ENCODE peak calls at places on chromosomes 13 and 19, in nine cellular contexts. One of them, this sample, is unnamed.

GRCh38 chr19:13214036-13214730 is 64.0 kb downstream of the IER2 start:
- DNase-seq in kidney tubule cell: no peak
- DNase-seq in endodermal cell: peak; percentile 43
- DNase-seq in NCI-H460: no peak
- DNase-seq in CD4-positive, CD25-positive, alpha-beta regulatory T cell: no peak
- DNase-seq in ureter: no peak
- DNase-seq in cerebellar cortex: peak; percentile 80
- DNase-seq in HS-27A: no peak
- DNase-seq in head of caudate nucleus: no peak
- DNase-seq in this sample: no peak

GRCh38 chr13:113638173-113638746 is 19.7 kb downstream of the ATP4B start:
- DNase-seq in kidney tubule cell: no peak
- DNase-seq in endodermal cell: peak; percentile 11
- DNase-seq in NCI-H460: no peak
- DNase-seq in CD4-positive, CD25-positive, alpha-beta regulatory T cell: no peak
- DNase-seq in ureter: no peak
- DNase-seq in cerebellar cortex: no peak
- DNase-seq in HS-27A: no peak
- DNase-seq in head of caudate nucleus: peak; percentile 27
- DNase-seq in this sample: no peak

GRCh38 chr19:343941-344624 is 513 bp downstream of the MIER2 start:
- DNase-seq in kidney tubule cell: no peak
- DNase-seq in endodermal cell: peak; percentile 75
- DNase-seq in NCI-H460: no peak
- DNase-seq in CD4-positive, CD25-positive, alpha-beta regulatory T cell: peak; percentile 18
- DNase-seq in ureter: no peak
- DNase-seq in cerebellar cortex: no peak
- DNase-seq in HS-27A: no peak
- DNase-seq in head of caudate nucleus: no peak
- DNase-seq in this sample: peak; percentile 69

GRCh38 chr13:93260591-93260990 is 34.0 kb downstream of the GPC6 start:
- DNase-seq in kidney tubule cell: no peak
- DNase-seq in endodermal cell: no peak
- DNase-seq in NCI-H460: no peak
- DNase-seq in CD4-positive, CD25-positive, alpha-beta regulatory T cell: no peak
- DNase-seq in ureter: no peak
- DNase-seq in cerebellar cortex: no peak
- DNase-seq in HS-27A: no peak
- DNase-seq in head of caudate nucleus: no peak
- DNase-seq in this sample: no peak

GRCh38 chr13:44870456-44870929 is 118.8 kb downstream of the NUFIP1 start:
- DNase-seq in kidney tubule cell: no peak
- DNase-seq in endodermal cell: no peak
- DNase-seq in NCI-H460: no peak
- DNase-seq in CD4-positive, CD25-positive, alpha-beta regulatory T cell: no peak
- DNase-seq in ureter: no peak
- DNase-seq in cerebellar cortex: no peak
- DNase-seq in HS-27A: no peak
- DNase-seq in head of caudate nucleus: no peak
- DNase-seq in this sample: no peak

GRCh38 chr19:39405930-39406655 is 554 bp upstream of the ZFP36 start:
- DNase-seq in kidney tubule cell: no peak
- DNase-seq in endodermal cell: peak; percentile 66
- DNase-seq in NCI-H460: no peak
- DNase-seq in CD4-positive, CD25-positive, alpha-beta regulatory T cell: peak; percentile 91
- DNase-seq in ureter: no peak
- DNase-seq in cerebellar cortex: no peak
- DNase-seq in HS-27A: no peak
- DNase-seq in head of caudate nucleus: peak; percentile 65
- DNase-seq in this sample: no peak

GRCh38 chr19:31535691-31536460 is 186.6 kb upstream of the TSHZ3 start:
- DNase-seq in kidney tubule cell: no peak
- DNase-seq in endodermal cell: peak; percentile 31
- DNase-seq in NCI-H460: no peak
- DNase-seq in CD4-positive, CD25-positive, alpha-beta regulatory T cell: no peak
- DNase-seq in ureter: no peak
- DNase-seq in cerebellar cortex: no peak
- DNase-seq in HS-27A: no peak
- DNase-seq in head of caudate nucleus: no peak
- DNase-seq in this sample: no peak

GRCh38 chr13:54912367-54912766 is 1883.8 kb downstream of the OLFM4 start:
- DNase-seq in kidney tubule cell: no peak
- DNase-seq in endodermal cell: no peak
- DNase-seq in NCI-H460: no peak
- DNase-seq in CD4-positive, CD25-positive, alpha-beta regulatory T cell: no peak
- DNase-seq in ureter: no peak
- DNase-seq in cerebellar cortex: no peak
- DNase-seq in HS-27A: no peak
- DNase-seq in head of caudate nucleus: no peak
- DNase-seq in this sample: no peak

GRCh38 chr13:26255717-26256277 is 1.9 kb downstream of the CDK8 start:
- DNase-seq in kidney tubule cell: no peak
- DNase-seq in endodermal cell: no peak
- DNase-seq in NCI-H460: no peak
- DNase-seq in CD4-positive, CD25-positive, alpha-beta regulatory T cell: no peak
- DNase-seq in ureter: no peak
- DNase-seq in cerebellar cortex: peak; percentile 17
- DNase-seq in HS-27A: no peak
- DNase-seq in head of caudate nucleus: no peak
- DNase-seq in this sample: peak; percentile 1